ENCODE peak calls at places on chromosomes 1 and 21, in seven cellular contexts. One of them, this sample, is unnamed.

GRCh38 chr1:178031856-178032320 is 62.0 kb upstream of the RASAL2 start:
- DNase-seq in GM03348: peak; percentile 91
- DNase-seq in stimulated activated CD4-positive, alpha-beta T cell treated with anti-CD3 and anti-CD28 coated beads, Interleukin-1b, Interleukin-23, amount 100 ng/mL, for 24 hours: no peak
- DNase-seq in anterior cingulate cortex: peak; percentile 48
- DNase-seq in NT2/D1: peak; percentile 88
- DNase-seq in GM13976: peak; percentile 78
- DNase-seq in KBM-7: peak; percentile 87
- DNase-seq in this sample: peak; percentile 42

GRCh38 chr21:27104749-27105439 is 138.0 kb upstream of the ADAMTS5 start:
- DNase-seq in GM03348: peak; percentile 13
- DNase-seq in stimulated activated CD4-positive, alpha-beta T cell treated with anti-CD3 and anti-CD28 coated beads, Interleukin-1b, Interleukin-23, amount 100 ng/mL, for 24 hours: no peak
- DNase-seq in anterior cingulate cortex: no peak
- DNase-seq in NT2/D1: no peak
- DNase-seq in GM13976: no peak
- DNase-seq in KBM-7: no peak
- DNase-seq in this sample: no peak

GRCh38 chr1:70327306-70328076 is 27.0 kb downstream of the ANKRD13C start:
- DNase-seq in GM03348: no peak
- DNase-seq in stimulated activated CD4-positive, alpha-beta T cell treated with anti-CD3 and anti-CD28 coated beads, Interleukin-1b, Interleukin-23, amount 100 ng/mL, for 24 hours: no peak
- DNase-seq in anterior cingulate cortex: no peak
- DNase-seq in NT2/D1: no peak
- DNase-seq in GM13976: no peak
- DNase-seq in KBM-7: no peak
- DNase-seq in this sample: no peak

GRCh38 chr1:177632923-177633322 is 336.9 kb downstream of the SEC16B start:
- DNase-seq in GM03348: no peak
- DNase-seq in stimulated activated CD4-positive, alpha-beta T cell treated with anti-CD3 and anti-CD28 coated beads, Interleukin-1b, Interleukin-23, amount 100 ng/mL, for 24 hours: no peak
- DNase-seq in anterior cingulate cortex: no peak
- DNase-seq in NT2/D1: no peak
- DNase-seq in GM13976: no peak
- DNase-seq in KBM-7: no peak
- DNase-seq in this sample: no peak

GRCh38 chr1:234845097-234845660 is 235.2 kb upstream of the IRF2BP2 start:
- DNase-seq in GM03348: no peak
- DNase-seq in stimulated activated CD4-positive, alpha-beta T cell treated with anti-CD3 and anti-CD28 coated beads, Interleukin-1b, Interleukin-23, amount 100 ng/mL, for 24 hours: no peak
- DNase-seq in anterior cingulate cortex: no peak
- DNase-seq in NT2/D1: no peak
- DNase-seq in GM13976: no peak
- DNase-seq in KBM-7: no peak
- DNase-seq in this sample: no peak

GRCh38 chr1:150973258-150973825 is 1.3 kb downstream of the CERS2 start:
- DNase-seq in GM03348: peak; percentile 58
- DNase-seq in stimulated activated CD4-positive, alpha-beta T cell treated with anti-CD3 and anti-CD28 coated beads, Interleukin-1b, Interleukin-23, amount 100 ng/mL, for 24 hours: no peak
- DNase-seq in anterior cingulate cortex: no peak
- DNase-seq in NT2/D1: no peak
- DNase-seq in GM13976: no peak
- DNase-seq in KBM-7: no peak
- DNase-seq in this sample: no peak

GRCh38 chr21:44804762-44805161 is 3.1 kb upstream of the UBE2G2 start:
- DNase-seq in GM03348: no peak
- DNase-seq in stimulated activated CD4-positive, alpha-beta T cell treated with anti-CD3 and anti-CD28 coated beads, Interleukin-1b, Interleukin-23, amount 100 ng/mL, for 24 hours: no peak
- DNase-seq in anterior cingulate cortex: no peak
- DNase-seq in NT2/D1: no peak
- DNase-seq in GM13976: no peak
- DNase-seq in KBM-7: no peak
- DNase-seq in this sample: no peak

GRCh38 chr1:33306561-33307493 is 14.1 kb downstream of the A3GALT2 start:
- DNase-seq in GM03348: peak; percentile 40
- DNase-seq in stimulated activated CD4-positive, alpha-beta T cell treated with anti-CD3 and anti-CD28 coated beads, Interleukin-1b, Interleukin-23, amount 100 ng/mL, for 24 hours: no peak
- DNase-seq in anterior cingulate cortex: no peak
- DNase-seq in NT2/D1: no peak
- DNase-seq in GM13976: no peak
- DNase-seq in KBM-7: no peak
- DNase-seq in this sample: no peak

GRCh38 chr21:26070822-26071425 is 99.6 kb downstream of the APP start:
- DNase-seq in GM03348: peak; percentile 49
- DNase-seq in stimulated activated CD4-positive, alpha-beta T cell treated with anti-CD3 and anti-CD28 coated beads, Interleukin-1b, Interleukin-23, amount 100 ng/mL, for 24 hours: no peak
- DNase-seq in anterior cingulate cortex: no peak
- DNase-seq in NT2/D1: no peak
- DNase-seq in GM13976: no peak
- DNase-seq in KBM-7: peak; percentile 44
- DNase-seq in this sample: peak; percentile 68

GRCh38 chr1:45304311-45305081 is 22.2 kb upstream of the HPDL start:
- DNase-seq in GM03348: no peak
- DNase-seq in stimulated activated CD4-positive, alpha-beta T cell treated with anti-CD3 and anti-CD28 coated beads, Interleukin-1b, Interleukin-23, amount 100 ng/mL, for 24 hours: no peak
- DNase-seq in anterior cingulate cortex: no peak
- DNase-seq in NT2/D1: no peak
- DNase-seq in GM13976: no peak
- DNase-seq in KBM-7: peak; percentile 33
- DNase-seq in this sample: no peak

GRCh38 chr1:203121186-203122015 is 6.1 kb upstream of the ADORA1 start:
- DNase-seq in GM03348: no peak
- DNase-seq in stimulated activated CD4-positive, alpha-beta T cell treated with anti-CD3 and anti-CD28 coated beads, Interleukin-1b, Interleukin-23, amount 100 ng/mL, for 24 hours: no peak
- DNase-seq in anterior cingulate cortex: no peak
- DNase-seq in NT2/D1: no peak
- DNase-seq in GM13976: no peak
- DNase-seq in KBM-7: peak; percentile 75
- DNase-seq in this sample: no peak

GRCh38 chr1:22572778-22573177 is 9.5 kb downstream of the EPHA8 start:
- DNase-seq in GM03348: no peak
- DNase-seq in stimulated activated CD4-positive, alpha-beta T cell treated with anti-CD3 and anti-CD28 coated beads, Interleukin-1b, Interleukin-23, amount 100 ng/mL, for 24 hours: no peak
- DNase-seq in anterior cingulate cortex: no peak
- DNase-seq in NT2/D1: no peak
- DNase-seq in GM13976: no peak
- DNase-seq in KBM-7: no peak
- DNase-seq in this sample: no peak

GRCh38 chr1:109531826-109532364 is 7.8 kb upstream of the GPR61 start:
- DNase-seq in GM03348: no peak
- DNase-seq in stimulated activated CD4-positive, alpha-beta T cell treated with anti-CD3 and anti-CD28 coated beads, Interleukin-1b, Interleukin-23, amount 100 ng/mL, for 24 hours: no peak
- DNase-seq in anterior cingulate cortex: no peak
- DNase-seq in NT2/D1: no peak
- DNase-seq in GM13976: no peak
- DNase-seq in KBM-7: no peak
- DNase-seq in this sample: no peak

GRCh38 chr1:60088620-60089155 is 15.1 kb upstream of the C1orf87 start:
- DNase-seq in GM03348: no peak
- DNase-seq in stimulated activated CD4-positive, alpha-beta T cell treated with anti-CD3 and anti-CD28 coated beads, Interleukin-1b, Interleukin-23, amount 100 ng/mL, for 24 hours: no peak
- DNase-seq in anterior cingulate cortex: no peak
- DNase-seq in NT2/D1: no peak
- DNase-seq in GM13976: no peak
- DNase-seq in KBM-7: no peak
- DNase-seq in this sample: no peak

GRCh38 chr1:102434421-102434820 is 437.7 kb upstream of the OLFM3 start:
- DNase-seq in GM03348: peak; percentile 4
- DNase-seq in stimulated activated CD4-positive, alpha-beta T cell treated with anti-CD3 and anti-CD28 coated beads, Interleukin-1b, Interleukin-23, amount 100 ng/mL, for 24 hours: no peak
- DNase-seq in anterior cingulate cortex: no peak
- DNase-seq in NT2/D1: peak; percentile 40
- DNase-seq in GM13976: peak; percentile 21
- DNase-seq in KBM-7: peak; percentile 47
- DNase-seq in this sample: no peak

This sample was measured in Peyer's patch.